ENCODE peak calls at places on chromosomes 11 and 22, in four cellular contexts. T is NCI-H1930, H is iris pigment epithelial cell, S is GF-D8. A is an unnamed sample.

GRCh38 chr22:47291565-47292495 is 529.4 kb downstream of the TBC1D22A start:
- DNase-seq in T (no peak), H (no peak), S (no peak), A (no peak)

GRCh38 chr22:41975299-41976069 is 6.2 kb downstream of the SEPTIN3 start:
- DNase-seq in H (no peak), S (no peak), T (no peak), A (no peak)

GRCh38 chr11:45423475-45424081 is 137.4 kb upstream of the SYT13 start:
- DNase-seq in S (no peak), T (no peak), H (no peak), A (no peak)

GRCh38 chr11:72764503-72764902 is 12.3 kb upstream of the ARAP1 start:
- DNase-seq in S (no peak), T (no peak), H (no peak), A (no peak)

GRCh38 chr11:63850946-63851345 is 12.0 kb downstream of the MARK2 start:
- DNase-seq in S (no peak), T (no peak), H (no peak), A (no peak)

GRCh38 chr22:38051900-38052862 is 5.0 kb upstream of the PICK1 start:
- DNase-seq in T (peak), H (peak), S (no peak), A (peak)

GRCh38 chr22:40261783-40262182 is 84.1 kb downstream of the TNRC6B start:
- DNase-seq in S (no peak), T (no peak), H (no peak), A (no peak)

GRCh38 chr11:69463181-69463891 is 18.1 kb upstream of the LINC01488 start:
- DNase-seq in T (no peak), S (no peak), H (peak), A (no peak)

GRCh38 chr11:32751381-32751780 is 43.1 kb downstream of the CCDC73 start:
- DNase-seq in S (no peak), H (no peak), T (no peak), A (no peak)

GRCh38 chr11:122634507-122634906 is 21.0 kb upstream of the UBASH3B start:
- DNase-seq in T (no peak), H (no peak), S (peak), A (no peak)